ENCODE peak calls at places on chromosome 9, in seven cellular contexts. L, P, F, V, J, M and C are unnamed samples.

GRCh38 chr9:128203024-128203841 is at the start of gene DNM1:
- DNase-seq in L (peak; percentile 29), P (peak; percentile 48), F (peak; percentile 33), V (no peak), J (peak; percentile 55), M (no peak), C (peak; percentile 78)

GRCh38 chr9:89677696-89678393 is 73.0 kb downstream of the GADD45G start:
- DNase-seq in L (peak; percentile 37), P (peak; percentile 89), F (peak; percentile 71), V (peak; percentile 64), J (peak; percentile 15), M (no peak), C (peak; percentile 81)

GRCh38 chr9:129011170-129011569 is 17.0 kb downstream of the SH3GLB2 start:
- DNase-seq in L (no peak), P (no peak), F (no peak), V (no peak), J (no peak), M (no peak), C (no peak)

GRCh38 chr9:128969491-128969890 is 22.0 kb downstream of the NUP188 start:
- DNase-seq in L (no peak), P (no peak), F (no peak), V (no peak), J (no peak), M (no peak), C (no peak)

GRCh38 chr9:129320575-129321311 is 142.7 kb upstream of the IER5L start:
- DNase-seq in L (peak; percentile 48), P (peak; percentile 76), F (peak; percentile 81), V (peak; percentile 32), J (peak; percentile 87), M (peak; percentile 72), C (no peak)

GRCh38 chr9:127258884-127259471 is 5.6 kb upstream of the GARNL3 start:
- DNase-seq in L (no peak), P (no peak), F (no peak), V (no peak), J (no peak), M (peak; percentile 69), C (no peak)

GRCh38 chr9:123973590-123974223 is 37.9 kb upstream of the LHX2 start:
- DNase-seq in L (no peak), P (no peak), F (no peak), V (no peak), J (no peak), M (no peak), C (no peak)

GRCh38 chr9:100098241-100098886 is 436 bp downstream of the ERP44 start:
- DNase-seq in L (peak; percentile 37), P (peak; percentile 46), F (peak; percentile 57), V (peak; percentile 47), J (peak; percentile 39), M (peak; percentile 56), C (peak; percentile 75)

GRCh38 chr9:129465834-129466535 is 154.9 kb downstream of the C9orf50 start:
- DNase-seq in L (no peak), P (no peak), F (no peak), V (no peak), J (no peak), M (no peak), C (no peak)

GRCh38 chr9:2494571-2494970 is 127.0 kb upstream of the VLDLR start:
- DNase-seq in L (no peak), P (no peak), F (no peak), V (no peak), J (peak; percentile 90), M (no peak), C (no peak)

GRCh38 chr9:5767968-5768932 is 64.7 kb downstream of the ERMP1 start:
- DNase-seq in L (no peak), P (no peak), F (no peak), V (no peak), J (no peak), M (no peak), C (no peak)

GRCh38 chr9:93099551-93100264 is 3.7 kb downstream of the CARD19 start:
- DNase-seq in L (no peak), P (no peak), F (no peak), V (no peak), J (no peak), M (no peak), C (no peak)

GRCh38 chr9:23464275-23464674 is 361.8 kb downstream of the ELAVL2 start:
- DNase-seq in L (no peak), P (no peak), F (no peak), V (no peak), J (no peak), M (no peak), C (no peak)

GRCh38 chr9:82890865-82891264 is 172.1 kb downstream of the RASEF start:
- DNase-seq in L (no peak), P (no peak), F (no peak), V (no peak), J (no peak), M (no peak), C (no peak)